ENCODE peak calls at places on chromosome 19, in six cellular contexts. Q, B, U, I, M and Y are unnamed samples.
A peak's percentile ranks its signal among the peaks of the same experiment; 100 is the strongest.

GRCh38 chr19:15123031-15123890 is 16.1 kb downstream of the SYDE1 start:
- DNase-seq in Q (no peak), B (no peak), U (no peak), I (no peak), M (no peak), Y (no peak)

GRCh38 chr19:33813391-33814101 is 16.9 kb downstream of the KCTD15 start:
- DNase-seq in Q (no peak), B (no peak), U (no peak), I (no peak), M (no peak), Y (no peak)

GRCh38 chr19:39671739-39672363 is 16.1 kb downstream of the LGALS16 start:
- DNase-seq in Q (no peak), B (peak; percentile 73), U (peak; percentile 27), I (peak; percentile 33), M (peak; percentile 36), Y (peak; percentile 42)

GRCh38 chr19:45637890-45638667 is 1.1 kb downstream of the EML2 start:
- DNase-seq in Q (no peak), B (no peak), U (no peak), I (peak; percentile 84), M (peak; percentile 35), Y (no peak)

GRCh38 chr19:23698711-23699520 is 11.9 kb upstream of the ZNF675 start:
- DNase-seq in Q (no peak), B (no peak), U (no peak), I (peak; percentile 52), M (peak; percentile 3), Y (no peak)

GRCh38 chr19:45595814-45596213 is 6.2 kb downstream of the GPR4 start:
- DNase-seq in Q (no peak), B (no peak), U (no peak), I (no peak), M (no peak), Y (peak; percentile 15)

GRCh38 chr19:48154003-48154402 is 16.1 kb downstream of the LIG1 start:
- DNase-seq in Q (no peak), B (no peak), U (no peak), I (no peak), M (no peak), Y (no peak)

GRCh38 chr19:10088949-10089554 is 2.9 kb downstream of the SHFL start:
- DNase-seq in Q (no peak), B (no peak), U (no peak), I (no peak), M (no peak), Y (no peak)

GRCh38 chr19:15210323-15210774 is 9.6 kb upstream of the NOTCH3 start:
- DNase-seq in Q (no peak), B (no peak), U (no peak), I (no peak), M (peak; percentile 89), Y (peak; percentile 94)

GRCh38 chr19:33255781-33256180 is 30.1 kb upstream of the SLC7A10 start:
- DNase-seq in Q (no peak), B (no peak), U (no peak), I (no peak), M (no peak), Y (no peak)

GRCh38 chr19:33157906-33158305 is 26.0 kb downstream of the WDR88 start:
- DNase-seq in Q (no peak), B (no peak), U (no peak), I (no peak), M (no peak), Y (no peak)

GRCh38 chr19:40348961-40349507 is 539 bp downstream of the PLD3 start:
- DNase-seq in Q (no peak), B (no peak), U (no peak), I (no peak), M (peak; percentile 67), Y (no peak)

GRCh38 chr19:34481861-34482379 is 362 bp downstream of the WTIP start:
- DNase-seq in Q (no peak), B (no peak), U (no peak), I (no peak), M (no peak), Y (no peak)

GRCh38 chr19:38464421-38465082 is 31.1 kb downstream of the RYR1 start:
- DNase-seq in Q (no peak), B (no peak), U (no peak), I (no peak), M (no peak), Y (no peak)

GRCh38 chr19:7637374-7638256 is 705 bp downstream of the STXBP2 start:
- DNase-seq in Q (no peak), B (no peak), U (no peak), I (peak; percentile 59), M (no peak), Y (peak; percentile 41)

GRCh38 chr19:51750381-51751124 is 1.1 kb downstream of the FPR1 start:
- DNase-seq in Q (no peak), B (no peak), U (no peak), I (no peak), M (peak; percentile 94), Y (no peak)

GRCh38 chr19:7004313-7004931 is 16.8 kb downstream of the MBD3L2B start:
- DNase-seq in Q (no peak), B (peak; percentile 44), U (peak; percentile 8), I (no peak), M (peak; percentile 21), Y (no peak)

GRCh38 chr19:8571006-8571411 is 6.2 kb downstream of the MYO1F start:
- DNase-seq in Q (no peak), B (peak; percentile 81), U (no peak), I (peak; percentile 38), M (peak; percentile 62), Y (peak; percentile 87)

GRCh38 chr19:1408300-1409203 is 1.2 kb downstream of the DAZAP1 start:
- DNase-seq in Q (no peak), B (no peak), U (no peak), I (peak; percentile 50), M (peak; percentile 55), Y (peak; percentile 20)

GRCh38 chr19:18610556-18611326 is 1.9 kb upstream of the TMEM59L start:
- DNase-seq in Q (no peak), B (no peak), U (no peak), I (no peak), M (no peak), Y (no peak)

GRCh38 chr19:47707135-47707925 is 5.9 kb upstream of the EHD2 start:
- DNase-seq in Q (peak; percentile 57), B (peak; percentile 77), U (peak; percentile 60), I (peak; percentile 80), M (peak; percentile 69), Y (peak; percentile 82)

GRCh38 chr19:17303940-17304267 is 679 bp upstream of the ABHD8 start:
- DNase-seq in Q (no peak), B (no peak), U (no peak), I (no peak), M (no peak), Y (no peak)

GRCh38 chr19:55418185-55418584 is 10.6 kb upstream of the UBE2S start:
- DNase-seq in Q (no peak), B (peak; percentile 65), U (peak; percentile 70), I (peak; percentile 73), M (peak; percentile 75), Y (peak; percentile 74)

GRCh38 chr19:1304197-1304924 is 18.7 kb downstream of the EFNA2 start:
- DNase-seq in Q (no peak), B (no peak), U (no peak), I (peak; percentile 83), M (no peak), Y (no peak)

GRCh38 chr19:1478934-1479707 is at the start of gene C19orf25:
- DNase-seq in Q (peak; percentile 80), B (peak; percentile 88), U (peak; percentile 94), I (peak; percentile 97), M (peak; percentile 89), Y (peak; percentile 88)

GRCh38 chr19:8552810-8553209 is 24.4 kb downstream of the MYO1F start:
- DNase-seq in Q (no peak), B (peak; percentile 76), U (peak; percentile 81), I (no peak), M (peak; percentile 37), Y (no peak)

GRCh38 chr19:28020631-28021315 is 1192.2 kb downstream of the UQCRFS1 start:
- DNase-seq in Q (no peak), B (no peak), U (no peak), I (no peak), M (no peak), Y (no peak)